ENCODE peak calls at places on chromosome 15, in seven cellular contexts. One of them, this sample, is unnamed.

GRCh38 chr15:54810031-54810430 is 386.7 kb downstream of the RSL24D1 start:
- DNase-seq in H54: no peak
- DNase-seq in hepatocyte: no peak
- DNase-seq in DMS153: no peak
- DNase-seq in activated CD8-positive, alpha-beta memory T cell treated with anti-CD3 and anti-CD28 coated beads for 48 hours: no peak
- DNase-seq in endodermal cell: no peak
- DNase-seq in pons: no peak
- DNase-seq in this sample: no peak

GRCh38 chr15:64894395-64895056 is 17.2 kb upstream of the ANKDD1A start:
- DNase-seq in H54: no peak
- DNase-seq in hepatocyte: peak; percentile 59
- DNase-seq in DMS153: peak; percentile 3
- DNase-seq in activated CD8-positive, alpha-beta memory T cell treated with anti-CD3 and anti-CD28 coated beads for 48 hours: no peak
- DNase-seq in endodermal cell: peak; percentile 84
- DNase-seq in pons: no peak
- DNase-seq in this sample: peak; percentile 89

GRCh38 chr15:31571676-31572075 is 245.0 kb downstream of the KLF13 start:
- DNase-seq in H54: no peak
- DNase-seq in hepatocyte: no peak
- DNase-seq in DMS153: no peak
- DNase-seq in activated CD8-positive, alpha-beta memory T cell treated with anti-CD3 and anti-CD28 coated beads for 48 hours: no peak
- DNase-seq in endodermal cell: no peak
- DNase-seq in pons: peak; percentile 18
- DNase-seq in this sample: no peak

GRCh38 chr15:48928877-48929538 is 34.7 kb downstream of the SHC4 start:
- DNase-seq in H54: no peak
- DNase-seq in hepatocyte: no peak
- DNase-seq in DMS153: no peak
- DNase-seq in activated CD8-positive, alpha-beta memory T cell treated with anti-CD3 and anti-CD28 coated beads for 48 hours: no peak
- DNase-seq in endodermal cell: no peak
- DNase-seq in pons: no peak
- DNase-seq in this sample: no peak

GRCh38 chr15:94387854-94388441 is 156.6 kb downstream of the MCTP2 start:
- DNase-seq in H54: no peak
- DNase-seq in hepatocyte: no peak
- DNase-seq in DMS153: no peak
- DNase-seq in activated CD8-positive, alpha-beta memory T cell treated with anti-CD3 and anti-CD28 coated beads for 48 hours: no peak
- DNase-seq in endodermal cell: no peak
- DNase-seq in pons: no peak
- DNase-seq in this sample: no peak

GRCh38 chr15:51706347-51706746 is 25.0 kb downstream of the SCG3 start:
- DNase-seq in H54: no peak
- DNase-seq in hepatocyte: no peak
- DNase-seq in DMS153: no peak
- DNase-seq in activated CD8-positive, alpha-beta memory T cell treated with anti-CD3 and anti-CD28 coated beads for 48 hours: no peak
- DNase-seq in endodermal cell: no peak
- DNase-seq in pons: no peak
- DNase-seq in this sample: no peak

GRCh38 chr15:62348119-62348518 is 183.0 kb upstream of the C2CD4B start:
- DNase-seq in H54: no peak
- DNase-seq in hepatocyte: no peak
- DNase-seq in DMS153: no peak
- DNase-seq in activated CD8-positive, alpha-beta memory T cell treated with anti-CD3 and anti-CD28 coated beads for 48 hours: no peak
- DNase-seq in endodermal cell: no peak
- DNase-seq in pons: peak; percentile 10
- DNase-seq in this sample: no peak

GRCh38 chr15:33581032-33581431 is 270.3 kb downstream of the RYR3 start:
- DNase-seq in H54: no peak
- DNase-seq in hepatocyte: peak; percentile 12
- DNase-seq in DMS153: no peak
- DNase-seq in activated CD8-positive, alpha-beta memory T cell treated with anti-CD3 and anti-CD28 coated beads for 48 hours: no peak
- DNase-seq in endodermal cell: no peak
- DNase-seq in pons: no peak
- DNase-seq in this sample: no peak

GRCh38 chr15:38636597-38636996 is 72.0 kb upstream of the RASGRP1 start:
- DNase-seq in H54: no peak
- DNase-seq in hepatocyte: no peak
- DNase-seq in DMS153: no peak
- DNase-seq in activated CD8-positive, alpha-beta memory T cell treated with anti-CD3 and anti-CD28 coated beads for 48 hours: no peak
- DNase-seq in endodermal cell: no peak
- DNase-seq in pons: no peak
- DNase-seq in this sample: no peak

GRCh38 chr15:39140060-39140604 is 440.7 kb upstream of the THBS1 start:
- DNase-seq in H54: peak; percentile 11
- DNase-seq in hepatocyte: peak; percentile 62
- DNase-seq in DMS153: no peak
- DNase-seq in activated CD8-positive, alpha-beta memory T cell treated with anti-CD3 and anti-CD28 coated beads for 48 hours: no peak
- DNase-seq in endodermal cell: no peak
- DNase-seq in pons: no peak
- DNase-seq in this sample: no peak

GRCh38 chr15:39579487-39580116 is 1.3 kb upstream of the THBS1 start:
- DNase-seq in H54: peak; percentile 70
- DNase-seq in hepatocyte: peak; percentile 82
- DNase-seq in DMS153: peak; percentile 4
- DNase-seq in activated CD8-positive, alpha-beta memory T cell treated with anti-CD3 and anti-CD28 coated beads for 48 hours: no peak
- DNase-seq in endodermal cell: peak; percentile 95
- DNase-seq in pons: peak; percentile 28
- DNase-seq in this sample: peak; percentile 80

GRCh38 chr15:72481015-72481659 is 7.0 kb downstream of the ARIH1 start:
- DNase-seq in H54: no peak
- DNase-seq in hepatocyte: no peak
- DNase-seq in DMS153: no peak
- DNase-seq in activated CD8-positive, alpha-beta memory T cell treated with anti-CD3 and anti-CD28 coated beads for 48 hours: no peak
- DNase-seq in endodermal cell: no peak
- DNase-seq in pons: no peak
- DNase-seq in this sample: no peak

GRCh38 chr15:73190189-73190601 is 137.9 kb downstream of the NEO1 start:
- DNase-seq in H54: no peak
- DNase-seq in hepatocyte: no peak
- DNase-seq in DMS153: no peak
- DNase-seq in activated CD8-positive, alpha-beta memory T cell treated with anti-CD3 and anti-CD28 coated beads for 48 hours: no peak
- DNase-seq in endodermal cell: no peak
- DNase-seq in pons: no peak
- DNase-seq in this sample: no peak

GRCh38 chr15:84947947-84948830 is 33.5 kb upstream of the PDE8A start:
- DNase-seq in H54: peak; percentile 58
- DNase-seq in hepatocyte: no peak
- DNase-seq in DMS153: no peak
- DNase-seq in activated CD8-positive, alpha-beta memory T cell treated with anti-CD3 and anti-CD28 coated beads for 48 hours: no peak
- DNase-seq in endodermal cell: no peak
- DNase-seq in pons: peak; percentile 51
- DNase-seq in this sample: no peak

GRCh38 chr15:78675617-78676360 is 34.8 kb upstream of the CHRNB4 start:
- DNase-seq in H54: no peak
- DNase-seq in hepatocyte: no peak
- DNase-seq in DMS153: no peak
- DNase-seq in activated CD8-positive, alpha-beta memory T cell treated with anti-CD3 and anti-CD28 coated beads for 48 hours: no peak
- DNase-seq in endodermal cell: no peak
- DNase-seq in pons: no peak
- DNase-seq in this sample: no peak

GRCh38 chr15:101128191-101128590 is 123.7 kb downstream of the CHSY1 start:
- DNase-seq in H54: peak; percentile 35
- DNase-seq in hepatocyte: peak; percentile 34
- DNase-seq in DMS153: no peak
- DNase-seq in activated CD8-positive, alpha-beta memory T cell treated with anti-CD3 and anti-CD28 coated beads for 48 hours: no peak
- DNase-seq in endodermal cell: peak; percentile 45
- DNase-seq in pons: no peak
- DNase-seq in this sample: no peak

GRCh38 chr15:85580914-85581313 is 200.5 kb downstream of the AKAP13 start:
- DNase-seq in H54: no peak
- DNase-seq in hepatocyte: no peak
- DNase-seq in DMS153: no peak
- DNase-seq in activated CD8-positive, alpha-beta memory T cell treated with anti-CD3 and anti-CD28 coated beads for 48 hours: no peak
- DNase-seq in endodermal cell: no peak
- DNase-seq in pons: peak; percentile 37
- DNase-seq in this sample: no peak

GRCh38 chr15:51155016-51155580 is 60.4 kb upstream of the TNFAIP8L3 start:
- DNase-seq in H54: no peak
- DNase-seq in hepatocyte: no peak
- DNase-seq in DMS153: no peak
- DNase-seq in activated CD8-positive, alpha-beta memory T cell treated with anti-CD3 and anti-CD28 coated beads for 48 hours: no peak
- DNase-seq in endodermal cell: no peak
- DNase-seq in pons: no peak
- DNase-seq in this sample: no peak

GRCh38 chr15:100879046-100879445 is 585 bp upstream of the ALDH1A3 start:
- DNase-seq in H54: no peak
- DNase-seq in hepatocyte: no peak
- DNase-seq in DMS153: no peak
- DNase-seq in activated CD8-positive, alpha-beta memory T cell treated with anti-CD3 and anti-CD28 coated beads for 48 hours: no peak
- DNase-seq in endodermal cell: peak; percentile 68
- DNase-seq in pons: no peak
- DNase-seq in this sample: peak; percentile 87

GRCh38 chr15:80179025-80179759 is 26.4 kb downstream of the FAH start:
- DNase-seq in H54: peak; percentile 70
- DNase-seq in hepatocyte: no peak
- DNase-seq in DMS153: no peak
- DNase-seq in activated CD8-positive, alpha-beta memory T cell treated with anti-CD3 and anti-CD28 coated beads for 48 hours: no peak
- DNase-seq in endodermal cell: no peak
- DNase-seq in pons: no peak
- DNase-seq in this sample: no peak

GRCh38 chr15:45114076-45114750 is at the start of the genes DUOX2 and DUOXA2:
- DNase-seq in H54: no peak
- DNase-seq in hepatocyte: peak; percentile 41
- DNase-seq in DMS153: no peak
- DNase-seq in activated CD8-positive, alpha-beta memory T cell treated with anti-CD3 and anti-CD28 coated beads for 48 hours: no peak
- DNase-seq in endodermal cell: peak; percentile 53
- DNase-seq in pons: no peak
- DNase-seq in this sample: peak; percentile 70

GRCh38 chr15:40289140-40289775 is 6.4 kb upstream of the ANKRD63 start:
- DNase-seq in H54: no peak
- DNase-seq in hepatocyte: no peak
- DNase-seq in DMS153: peak; percentile 34
- DNase-seq in activated CD8-positive, alpha-beta memory T cell treated with anti-CD3 and anti-CD28 coated beads for 48 hours: no peak
- DNase-seq in endodermal cell: no peak
- DNase-seq in pons: no peak
- DNase-seq in this sample: no peak

GRCh38 chr15:35499723-35500122 is 46.2 kb downstream of the DPH6 start:
- DNase-seq in H54: no peak
- DNase-seq in hepatocyte: peak; percentile 5
- DNase-seq in DMS153: no peak
- DNase-seq in activated CD8-positive, alpha-beta memory T cell treated with anti-CD3 and anti-CD28 coated beads for 48 hours: no peak
- DNase-seq in endodermal cell: peak; percentile 40
- DNase-seq in pons: no peak
- DNase-seq in this sample: no peak

GRCh38 chr15:99197861-99198260 is 51.5 kb downstream of the TTC23 start:
- DNase-seq in H54: no peak
- DNase-seq in hepatocyte: no peak
- DNase-seq in DMS153: no peak
- DNase-seq in activated CD8-positive, alpha-beta memory T cell treated with anti-CD3 and anti-CD28 coated beads for 48 hours: no peak
- DNase-seq in endodermal cell: no peak
- DNase-seq in pons: no peak
- DNase-seq in this sample: no peak

GRCh38 chr15:64343841-64344240 is 12.1 kb downstream of the CSNK1G1 start:
- DNase-seq in H54: no peak
- DNase-seq in hepatocyte: no peak
- DNase-seq in DMS153: no peak
- DNase-seq in activated CD8-positive, alpha-beta memory T cell treated with anti-CD3 and anti-CD28 coated beads for 48 hours: no peak
- DNase-seq in endodermal cell: no peak
- DNase-seq in pons: no peak
- DNase-seq in this sample: no peak

GRCh38 chr15:99006146-99006545 is 1.4 kb downstream of the PGPEP1L start:
- DNase-seq in H54: no peak
- DNase-seq in hepatocyte: no peak
- DNase-seq in DMS153: no peak
- DNase-seq in activated CD8-positive, alpha-beta memory T cell treated with anti-CD3 and anti-CD28 coated beads for 48 hours: no peak
- DNase-seq in endodermal cell: no peak
- DNase-seq in pons: no peak
- DNase-seq in this sample: no peak

GRCh38 chr15:70879386-70879785 is 12.8 kb downstream of the THAP10 start:
- DNase-seq in H54: no peak
- DNase-seq in hepatocyte: no peak
- DNase-seq in DMS153: no peak
- DNase-seq in activated CD8-positive, alpha-beta memory T cell treated with anti-CD3 and anti-CD28 coated beads for 48 hours: no peak
- DNase-seq in endodermal cell: no peak
- DNase-seq in pons: no peak
- DNase-seq in this sample: no peak

GRCh38 chr15:95609096-95609495 is 721.4 kb upstream of the NR2F2 start:
- DNase-seq in H54: no peak
- DNase-seq in hepatocyte: no peak
- DNase-seq in DMS153: no peak
- DNase-seq in activated CD8-positive, alpha-beta memory T cell treated with anti-CD3 and anti-CD28 coated beads for 48 hours: no peak
- DNase-seq in endodermal cell: no peak
- DNase-seq in pons: no peak
- DNase-seq in this sample: no peak

GRCh38 chr15:36961956-36962355 is 138.4 kb downstream of the MEIS2 start:
- DNase-seq in H54: no peak
- DNase-seq in hepatocyte: no peak
- DNase-seq in DMS153: no peak
- DNase-seq in activated CD8-positive, alpha-beta memory T cell treated with anti-CD3 and anti-CD28 coated beads for 48 hours: no peak
- DNase-seq in endodermal cell: no peak
- DNase-seq in pons: no peak
- DNase-seq in this sample: no peak

GRCh38 chr15:40427188-40427587 is 13.6 kb upstream of the BAHD1 start:
- DNase-seq in H54: no peak
- DNase-seq in hepatocyte: no peak
- DNase-seq in DMS153: no peak
- DNase-seq in activated CD8-positive, alpha-beta memory T cell treated with anti-CD3 and anti-CD28 coated beads for 48 hours: no peak
- DNase-seq in endodermal cell: no peak
- DNase-seq in pons: no peak
- DNase-seq in this sample: no peak